ENCODE peak calls at places on chromosomes 12 and 14, in ten cellular contexts. One of them, this sample, is unnamed.
A peak's percentile ranks its signal among the peaks of the same experiment; 100 is the strongest.

GRCh38 chr14:54344445-54344844 is 52.4 kb upstream of the CDKN3 start:
- DNase-seq in fibroblast of pulmonary artery: no peak
- DNase-seq in NCI-H2081: no peak
- DNase-seq in NCI-H446: no peak
- DNase-seq in mesendoderm: no peak
- DNase-seq in Peyer's patch: no peak
- DNase-seq in OCI-LY7: no peak
- DNase-seq in GM23338: no peak
- DNase-seq in SHP77: no peak
- DNase-seq in activated T-helper 1 cell treated with Interleukin-2 at 50 U/mL for 16 hours: no peak
- DNase-seq in this sample: no peak

GRCh38 chr12:131947482-131948027 is 2.2 kb upstream of the EP400 start:
- DNase-seq in fibroblast of pulmonary artery: no peak
- DNase-seq in NCI-H2081: no peak
- DNase-seq in NCI-H446: no peak
- DNase-seq in mesendoderm: peak; percentile 28
- DNase-seq in Peyer's patch: no peak
- DNase-seq in OCI-LY7: no peak
- DNase-seq in GM23338: no peak
- DNase-seq in SHP77: no peak
- DNase-seq in activated T-helper 1 cell treated with Interleukin-2 at 50 U/mL for 16 hours: no peak
- DNase-seq in this sample: no peak

GRCh38 chr14:54267172-54267571 is 129.6 kb upstream of the CDKN3 start:
- DNase-seq in fibroblast of pulmonary artery: no peak
- DNase-seq in NCI-H2081: no peak
- DNase-seq in NCI-H446: no peak
- DNase-seq in mesendoderm: peak; percentile 59
- DNase-seq in Peyer's patch: no peak
- DNase-seq in OCI-LY7: peak; percentile 53
- DNase-seq in GM23338: no peak
- DNase-seq in SHP77: no peak
- DNase-seq in activated T-helper 1 cell treated with Interleukin-2 at 50 U/mL for 16 hours: no peak
- DNase-seq in this sample: no peak

GRCh38 chr14:59811850-59812249 is 58.7 kb downstream of the RTN1 start:
- DNase-seq in fibroblast of pulmonary artery: no peak
- DNase-seq in NCI-H2081: no peak
- DNase-seq in NCI-H446: no peak
- DNase-seq in mesendoderm: peak; percentile 76
- DNase-seq in Peyer's patch: no peak
- DNase-seq in OCI-LY7: no peak
- DNase-seq in GM23338: no peak
- DNase-seq in SHP77: no peak
- DNase-seq in activated T-helper 1 cell treated with Interleukin-2 at 50 U/mL for 16 hours: no peak
- DNase-seq in this sample: peak; percentile 31

GRCh38 chr14:95784137-95784536 is 70.2 kb upstream of the TCL1A start:
- DNase-seq in fibroblast of pulmonary artery: peak; percentile 32
- DNase-seq in NCI-H2081: no peak
- DNase-seq in NCI-H446: no peak
- DNase-seq in mesendoderm: peak; percentile 51
- DNase-seq in Peyer's patch: no peak
- DNase-seq in OCI-LY7: peak; percentile 55
- DNase-seq in GM23338: peak; percentile 76
- DNase-seq in SHP77: no peak
- DNase-seq in activated T-helper 1 cell treated with Interleukin-2 at 50 U/mL for 16 hours: no peak
- DNase-seq in this sample: peak; percentile 73

GRCh38 chr12:52831251-52831650 is 2.9 kb downstream of the KRT79 start:
- DNase-seq in fibroblast of pulmonary artery: no peak
- DNase-seq in NCI-H2081: no peak
- DNase-seq in NCI-H446: no peak
- DNase-seq in mesendoderm: no peak
- DNase-seq in Peyer's patch: no peak
- DNase-seq in OCI-LY7: no peak
- DNase-seq in GM23338: no peak
- DNase-seq in SHP77: no peak
- DNase-seq in activated T-helper 1 cell treated with Interleukin-2 at 50 U/mL for 16 hours: no peak
- DNase-seq in this sample: no peak

GRCh38 chr12:45166056-45166455 is 49.8 kb upstream of the ANO6 start:
- DNase-seq in fibroblast of pulmonary artery: no peak
- DNase-seq in NCI-H2081: no peak
- DNase-seq in NCI-H446: no peak
- DNase-seq in mesendoderm: no peak
- DNase-seq in Peyer's patch: no peak
- DNase-seq in OCI-LY7: no peak
- DNase-seq in GM23338: no peak
- DNase-seq in SHP77: no peak
- DNase-seq in activated T-helper 1 cell treated with Interleukin-2 at 50 U/mL for 16 hours: no peak
- DNase-seq in this sample: no peak

GRCh38 chr12:2841056-2841455 is 6.2 kb upstream of the NRIP2 start:
- DNase-seq in fibroblast of pulmonary artery: no peak
- DNase-seq in NCI-H2081: peak; percentile 16
- DNase-seq in NCI-H446: peak; percentile 42
- DNase-seq in mesendoderm: no peak
- DNase-seq in Peyer's patch: no peak
- DNase-seq in OCI-LY7: no peak
- DNase-seq in GM23338: no peak
- DNase-seq in SHP77: no peak
- DNase-seq in activated T-helper 1 cell treated with Interleukin-2 at 50 U/mL for 16 hours: no peak
- DNase-seq in this sample: no peak

GRCh38 chr12:122059203-122059960 is 19.2 kb upstream of the MLXIP start:
- DNase-seq in fibroblast of pulmonary artery: no peak
- DNase-seq in NCI-H2081: no peak
- DNase-seq in NCI-H446: no peak
- DNase-seq in mesendoderm: no peak
- DNase-seq in Peyer's patch: no peak
- DNase-seq in OCI-LY7: no peak
- DNase-seq in GM23338: no peak
- DNase-seq in SHP77: no peak
- DNase-seq in activated T-helper 1 cell treated with Interleukin-2 at 50 U/mL for 16 hours: no peak
- DNase-seq in this sample: no peak

GRCh38 chr12:29634057-29634456 is 136.6 kb upstream of the OVCH1 start:
- DNase-seq in fibroblast of pulmonary artery: peak; percentile 53
- DNase-seq in NCI-H2081: no peak
- DNase-seq in NCI-H446: no peak
- DNase-seq in mesendoderm: peak; percentile 57
- DNase-seq in Peyer's patch: no peak
- DNase-seq in OCI-LY7: no peak
- DNase-seq in GM23338: no peak
- DNase-seq in SHP77: no peak
- DNase-seq in activated T-helper 1 cell treated with Interleukin-2 at 50 U/mL for 16 hours: no peak
- DNase-seq in this sample: no peak

GRCh38 chr14:95763875-95764274 is 50.0 kb upstream of the TCL1A start:
- DNase-seq in fibroblast of pulmonary artery: no peak
- DNase-seq in NCI-H2081: no peak
- DNase-seq in NCI-H446: no peak
- DNase-seq in mesendoderm: no peak
- DNase-seq in Peyer's patch: no peak
- DNase-seq in OCI-LY7: no peak
- DNase-seq in GM23338: no peak
- DNase-seq in SHP77: no peak
- DNase-seq in activated T-helper 1 cell treated with Interleukin-2 at 50 U/mL for 16 hours: no peak
- DNase-seq in this sample: no peak

GRCh38 chr12:7142057-7142644 is 12.0 kb downstream of the CLSTN3 start:
- DNase-seq in fibroblast of pulmonary artery: peak; percentile 65
- DNase-seq in NCI-H2081: peak; percentile 33
- DNase-seq in NCI-H446: peak; percentile 60
- DNase-seq in mesendoderm: peak; percentile 76
- DNase-seq in Peyer's patch: peak; percentile 41
- DNase-seq in OCI-LY7: peak; percentile 70
- DNase-seq in GM23338: peak; percentile 83
- DNase-seq in SHP77: peak; percentile 37
- DNase-seq in activated T-helper 1 cell treated with Interleukin-2 at 50 U/mL for 16 hours: peak; percentile 26
- DNase-seq in this sample: peak; percentile 86

GRCh38 chr12:108638141-108638823 is 4.6 kb upstream of the SELPLG start:
- DNase-seq in fibroblast of pulmonary artery: no peak
- DNase-seq in NCI-H2081: no peak
- DNase-seq in NCI-H446: no peak
- DNase-seq in mesendoderm: no peak
- DNase-seq in Peyer's patch: peak; percentile 35
- DNase-seq in OCI-LY7: peak; percentile 77
- DNase-seq in GM23338: peak; percentile 80
- DNase-seq in SHP77: no peak
- DNase-seq in activated T-helper 1 cell treated with Interleukin-2 at 50 U/mL for 16 hours: no peak
- DNase-seq in this sample: peak; percentile 78

GRCh38 chr12:11630046-11630706 is 19.3 kb upstream of the ETV6 start:
- DNase-seq in fibroblast of pulmonary artery: no peak
- DNase-seq in NCI-H2081: peak; percentile 48
- DNase-seq in NCI-H446: peak; percentile 68
- DNase-seq in mesendoderm: no peak
- DNase-seq in Peyer's patch: no peak
- DNase-seq in OCI-LY7: no peak
- DNase-seq in GM23338: no peak
- DNase-seq in SHP77: peak; percentile 53
- DNase-seq in activated T-helper 1 cell treated with Interleukin-2 at 50 U/mL for 16 hours: no peak
- DNase-seq in this sample: no peak

GRCh38 chr14:65824285-65824977 is 411.9 kb downstream of the FUT8 start:
- DNase-seq in fibroblast of pulmonary artery: peak; percentile 84
- DNase-seq in NCI-H2081: peak; percentile 62
- DNase-seq in NCI-H446: peak; percentile 61
- DNase-seq in mesendoderm: peak; percentile 75
- DNase-seq in Peyer's patch: peak; percentile 56
- DNase-seq in OCI-LY7: peak; percentile 72
- DNase-seq in GM23338: peak; percentile 83
- DNase-seq in SHP77: peak; percentile 35
- DNase-seq in activated T-helper 1 cell treated with Interleukin-2 at 50 U/mL for 16 hours: peak; percentile 30
- DNase-seq in this sample: peak; percentile 75

GRCh38 chr12:102833687-102834435 is 83.2 kb downstream of the PAH start:
- DNase-seq in fibroblast of pulmonary artery: no peak
- DNase-seq in NCI-H2081: no peak
- DNase-seq in NCI-H446: no peak
- DNase-seq in mesendoderm: peak; percentile 70
- DNase-seq in Peyer's patch: no peak
- DNase-seq in OCI-LY7: no peak
- DNase-seq in GM23338: peak; percentile 79
- DNase-seq in SHP77: no peak
- DNase-seq in activated T-helper 1 cell treated with Interleukin-2 at 50 U/mL for 16 hours: no peak
- DNase-seq in this sample: peak; percentile 61

GRCh38 chr12:107373238-107373809 is 280.0 kb upstream of the CRY1 start:
- DNase-seq in fibroblast of pulmonary artery: no peak
- DNase-seq in NCI-H2081: no peak
- DNase-seq in NCI-H446: no peak
- DNase-seq in mesendoderm: no peak
- DNase-seq in Peyer's patch: no peak
- DNase-seq in OCI-LY7: no peak
- DNase-seq in GM23338: no peak
- DNase-seq in SHP77: no peak
- DNase-seq in activated T-helper 1 cell treated with Interleukin-2 at 50 U/mL for 16 hours: no peak
- DNase-seq in this sample: no peak

GRCh38 chr12:107365703-107366102 is 272.4 kb upstream of the CRY1 start:
- DNase-seq in fibroblast of pulmonary artery: no peak
- DNase-seq in NCI-H2081: no peak
- DNase-seq in NCI-H446: no peak
- DNase-seq in mesendoderm: peak; percentile 81
- DNase-seq in Peyer's patch: no peak
- DNase-seq in OCI-LY7: no peak
- DNase-seq in GM23338: no peak
- DNase-seq in SHP77: no peak
- DNase-seq in activated T-helper 1 cell treated with Interleukin-2 at 50 U/mL for 16 hours: no peak
- DNase-seq in this sample: no peak

GRCh38 chr12:6827982-6828670 is at the start of gene P3H3:
- DNase-seq in fibroblast of pulmonary artery: peak; percentile 48
- DNase-seq in NCI-H2081: peak; percentile 54
- DNase-seq in NCI-H446: peak; percentile 52
- DNase-seq in mesendoderm: peak; percentile 86
- DNase-seq in Peyer's patch: no peak
- DNase-seq in OCI-LY7: peak; percentile 21
- DNase-seq in GM23338: peak; percentile 86
- DNase-seq in SHP77: peak; percentile 6
- DNase-seq in activated T-helper 1 cell treated with Interleukin-2 at 50 U/mL for 16 hours: no peak
- DNase-seq in this sample: peak; percentile 68

GRCh38 chr12:132689227-132689626 is 1.8 kb downstream of the PXMP2 start:
- DNase-seq in fibroblast of pulmonary artery: no peak
- DNase-seq in NCI-H2081: no peak
- DNase-seq in NCI-H446: no peak
- DNase-seq in mesendoderm: no peak
- DNase-seq in Peyer's patch: no peak
- DNase-seq in OCI-LY7: no peak
- DNase-seq in GM23338: peak; percentile 21
- DNase-seq in SHP77: no peak
- DNase-seq in activated T-helper 1 cell treated with Interleukin-2 at 50 U/mL for 16 hours: no peak
- DNase-seq in this sample: no peak